ENCODE peak calls at places on chromosome 15, in nine cellular contexts. I is endothelial cell; A is foreskin melanocyte; S is HCT116; N is NCI-H748 treated with DMSO at 0.1 percent for 48 hours; M is MCF 10A; D is activated T-cell treated with anti-CD3 and anti-CD28 coated beads, Interleukin-2, amount 50 U/mL, for 72 hours; W is stromal cell of bone marrow; H is mesothelial cell of epicardium. J is an unnamed sample.

GRCh38 chr15:53918180-53919079 is 59.8 kb upstream of the UNC13C start:
- DNase-seq in I (no peak), A (no peak), S (no peak), N (no peak), M (no peak), D (no peak), W (no peak), H (no peak), J (no peak)

GRCh38 chr15:39365161-39365560 is 215.7 kb upstream of the THBS1 start:
- DNase-seq in I (no peak), A (no peak), S (no peak), N (no peak), M (peak), D (no peak), W (no peak), H (no peak), J (no peak)

GRCh38 chr15:35206060-35206675 is 121.1 kb upstream of the NANOGP8 start:
- DNase-seq in I (peak), A (peak), S (peak), N (no peak), M (peak), D (peak), W (no peak), H (no peak), J (peak)

GRCh38 chr15:81265944-81266775 is 57.8 kb downstream of the STARD5 start:
- DNase-seq in I (peak), A (peak), S (peak), N (peak), M (peak), D (peak), W (peak), H (peak), J (peak)

GRCh38 chr15:97692317-97693015 is 268.0 kb upstream of the ARRDC4 start:
- DNase-seq in I (no peak), A (no peak), S (no peak), N (peak), M (no peak), D (no peak), W (no peak), H (no peak), J (peak)

GRCh38 chr15:89003865-89004725 is 84.2 kb upstream of the ABHD2 start:
- DNase-seq in I (peak), A (no peak), S (no peak), N (no peak), M (peak), D (peak), W (no peak), H (no peak), J (peak)

GRCh38 chr15:51224428-51224827 is 114.0 kb downstream of the CYP19A1 start:
- DNase-seq in I (no peak), A (no peak), S (no peak), N (no peak), M (no peak), D (no peak), W (no peak), H (no peak), J (no peak)

GRCh38 chr15:28260722-28261121 is 61.3 kb downstream of the HERC2 start:
- DNase-seq in I (no peak), A (no peak), S (no peak), N (no peak), M (no peak), D (no peak), W (no peak), H (no peak), J (no peak)

GRCh38 chr15:96326551-96327154 is 3.8 kb upstream of the NR2F2 start:
- DNase-seq in I (no peak), A (no peak), S (no peak), N (no peak), M (peak), D (no peak), W (no peak), H (no peak), J (no peak)

GRCh38 chr15:98744506-98744905 is 96.2 kb downstream of the IGF1R start:
- DNase-seq in I (no peak), A (no peak), S (no peak), N (no peak), M (no peak), D (no peak), W (no peak), H (no peak), J (no peak)

GRCh38 chr15:67607959-67608605 is 65.6 kb downstream of the MAP2K5 start:
- DNase-seq in I (no peak), A (no peak), S (no peak), N (no peak), M (no peak), D (no peak), W (no peak), H (no peak), J (no peak)

GRCh38 chr15:74276560-74276959 is 40.4 kb downstream of the CCDC33 start:
- DNase-seq in I (no peak), A (no peak), S (no peak), N (no peak), M (no peak), D (no peak), W (no peak), H (no peak), J (no peak)

GRCh38 chr15:36029606-36030005 is 483.6 kb upstream of the DPH6 start:
- DNase-seq in I (no peak), A (no peak), S (no peak), N (no peak), M (no peak), D (no peak), W (peak), H (no peak), J (no peak)

GRCh38 chr15:35437157-35437556 is 108.8 kb downstream of the DPH6 start:
- DNase-seq in I (no peak), A (no peak), S (peak), N (no peak), M (peak), D (no peak), W (no peak), H (no peak), J (no peak)

GRCh38 chr15:38050529-38050928 is 116.1 kb downstream of the TMCO5A start:
- DNase-seq in I (no peak), A (no peak), S (no peak), N (no peak), M (peak), D (no peak), W (peak), H (no peak), J (no peak)

GRCh38 chr15:39135989-39136388 is 444.9 kb upstream of the THBS1 start:
- DNase-seq in I (no peak), A (no peak), S (no peak), N (no peak), M (peak), D (no peak), W (peak), H (no peak), J (no peak)

GRCh38 chr15:91867581-91868026 is 14.1 kb downstream of the SLCO3A1 start:
- DNase-seq in I (no peak), A (no peak), S (peak), N (no peak), M (peak), D (no peak), W (peak), H (no peak), J (peak)

GRCh38 chr15:75532413-75533250 is 46.5 kb downstream of the PTPN9 start:
- DNase-seq in I (peak), A (peak), S (peak), N (no peak), M (peak), D (peak), W (peak), H (no peak), J (peak)

GRCh38 chr15:33226559-33227181 is 32.2 kb upstream of the FMN1 start:
- DNase-seq in I (no peak), A (peak), S (peak), N (peak), M (peak), D (peak), W (no peak), H (no peak), J (peak)

GRCh38 chr15:69090197-69090948 is 70.1 kb upstream of the GLCE start:
- DNase-seq in I (no peak), A (no peak), S (no peak), N (peak), M (peak), D (no peak), W (no peak), H (no peak), J (peak)

GRCh38 chr15:71043373-71043772 is 71.9 kb upstream of the THSD4 start:
- DNase-seq in I (no peak), A (no peak), S (no peak), N (no peak), M (peak), D (no peak), W (no peak), H (no peak), J (no peak)

GRCh38 chr15:81189583-81190283 is 6.9 kb upstream of the IL16 start:
- DNase-seq in I (no peak), A (peak), S (no peak), N (no peak), M (peak), D (no peak), W (peak), H (no peak), J (no peak)

GRCh38 chr15:25175789-25176615 is 221.2 kb downstream of the SNRPN start:
- DNase-seq in I (peak), A (no peak), S (no peak), N (no peak), M (no peak), D (no peak), W (no peak), H (no peak), J (peak)

GRCh38 chr15:71252036-71252898 is 137.0 kb downstream of the THSD4 start:
- DNase-seq in I (no peak), A (no peak), S (peak), N (no peak), M (peak), D (no peak), W (no peak), H (no peak), J (peak)

GRCh38 chr15:57376695-57377477 is 581 bp downstream of the CGNL1 start:
- DNase-seq in I (peak), A (no peak), S (no peak), N (no peak), M (peak), D (no peak), W (no peak), H (no peak), J (no peak)

GRCh38 chr15:66505430-66505811 is 295 bp downstream of the ZWILCH start:
- DNase-seq in I (no peak), A (no peak), S (no peak), N (no peak), M (no peak), D (no peak), W (no peak), H (no peak), J (no peak)

GRCh38 chr15:29115093-29115991 is 154.3 kb downstream of the NSMCE3 start:
- DNase-seq in I (peak), A (no peak), S (no peak), N (no peak), M (no peak), D (peak), W (no peak), H (no peak), J (peak)

GRCh38 chr15:79101866-79102581 is 11.4 kb upstream of the RASGRF1 start:
- DNase-seq in I (no peak), A (no peak), S (peak), N (no peak), M (no peak), D (no peak), W (no peak), H (no peak), J (no peak)

GRCh38 chr15:29538110-29538509 is 268.5 kb upstream of the NSMCE3 start:
- DNase-seq in I (no peak), A (no peak), S (no peak), N (no peak), M (no peak), D (no peak), W (no peak), H (no peak), J (no peak)

GRCh38 chr15:63038926-63039673 is 3.4 kb upstream of the TPM1 start:
- DNase-seq in I (no peak), A (peak), S (no peak), N (no peak), M (no peak), D (no peak), W (no peak), H (no peak), J (no peak)

GRCh38 chr15:77656294-77656693 is 23.6 kb upstream of the LINGO1 start:
- DNase-seq in I (no peak), A (no peak), S (no peak), N (no peak), M (no peak), D (no peak), W (no peak), H (no peak), J (no peak)

GRCh38 chr15:34984884-34985630 is 3.0 kb downstream of the ZNF770 start:
- DNase-seq in I (no peak), A (no peak), S (no peak), N (no peak), M (peak), D (no peak), W (no peak), H (no peak), J (no peak)

GRCh38 chr15:68818671-68819450 is 1.8 kb downstream of the ANP32A start:
- DNase-seq in I (peak), A (peak), S (no peak), N (no peak), M (peak), D (peak), W (no peak), H (peak), J (peak)

GRCh38 chr15:90588427-90588826 is 58.7 kb downstream of the CRTC3 start:
- DNase-seq in I (no peak), A (no peak), S (no peak), N (no peak), M (no peak), D (no peak), W (no peak), H (no peak), J (no peak)

GRCh38 chr15:71128939-71129562 is 13.8 kb downstream of the THSD4 start:
- DNase-seq in I (no peak), A (no peak), S (no peak), N (no peak), M (no peak), D (no peak), W (no peak), H (no peak), J (no peak)

J was measured in SK-N-SH.